ENCODE peak calls at places on chromosomes 16 and 17, in five cellular contexts. S, Y, X, J and Q are unnamed samples. For H3K27me3, the result is how much of the 10 kb centered on the place peaks cover.

GRCh38 chr16:78402797-78403196 is 303.3 kb downstream of the WWOX start:
- DNase-seq in S (no peak), X (no peak), J (no peak), Y (no peak), Q (no peak)

GRCh38 chr16:54774768-54775167 is 155.9 kb upstream of the IRX5 start:
- DNase-seq in X (no peak), J (no peak), S (no peak), Y (no peak), Q (no peak)

GRCh38 chr16:5736209-5736608 is 638.6 kb upstream of the EEF2KMT start:
- DNase-seq in X (no peak), S (no peak), Y (no peak), J (no peak), Q (no peak)

GRCh38 chr17:5950871-5951270 is 119.3 kb upstream of the WSCD1 start:
- DNase-seq in X (no peak), S (no peak), J (no peak), Y (no peak), Q (no peak)

GRCh38 chr17:10034719-10035475 is 129.8 kb upstream of the RCVRN start:
- DNase-seq in Y (no peak), J (no peak), S (no peak), X (no peak), Q (peak)

GRCh38 chr16:27189335-27189972 is 13.9 kb upstream of the KDM8 start:
- DNase-seq in S (no peak), Y (no peak), J (no peak), X (no peak), Q (no peak)

GRCh38 chr17:37483311-37484039 is 6.2 kb upstream of the DUSP14 start:
- DNase-seq in J (no peak), S (no peak), Y (peak), X (no peak), Q (no peak)

GRCh38 chr17:12040478-12040877 is 19.8 kb downstream of the MAP2K4 start:
- DNase-seq in S (no peak), Y (no peak), J (no peak), X (no peak), Q (no peak)

GRCh38 chr16:64736887-64737286 is 385.0 kb downstream of the CDH11 start:
- DNase-seq in S (no peak), J (no peak), X (no peak), Y (no peak), Q (no peak)

GRCh38 chr17:63275318-63275967 is 170.7 kb downstream of the CYB561 start:
- DNase-seq in J (no peak), X (no peak), Y (no peak), S (no peak), Q (no peak)

GRCh38 chr17:6422654-6423241 is 12.2 kb downstream of the AIPL1 start:
- DNase-seq in J (no peak), X (no peak), S (no peak), Y (no peak), Q (no peak)

GRCh38 chr17:28131592-28131991 is 89.1 kb downstream of the NLK start:
- DNase-seq in J (no peak), Y (no peak), S (no peak), X (no peak), Q (no peak)

GRCh38 chr17:46820592-46821450 is 2.3 kb upstream of the WNT3 start:
- DNase-seq in S (no peak), X (no peak), J (no peak), Y (no peak), Q (no peak)

GRCh38 chr17:46817901-46818209 is 637 bp downstream of the WNT3 start:
- DNase-seq in S (no peak), J (no peak), X (no peak), Y (no peak), Q (no peak)

GRCh38 chr17:46818319-46818928 is at the start of gene WNT3:
- DNase-seq in X (peak), Y (no peak), S (no peak), J (no peak), Q (peak)

GRCh38 chr17:46819906-46820351 is 1.4 kb upstream of the WNT3 start:
- DNase-seq in X (no peak), J (no peak), S (no peak), Y (no peak), Q (no peak)

DNA sequence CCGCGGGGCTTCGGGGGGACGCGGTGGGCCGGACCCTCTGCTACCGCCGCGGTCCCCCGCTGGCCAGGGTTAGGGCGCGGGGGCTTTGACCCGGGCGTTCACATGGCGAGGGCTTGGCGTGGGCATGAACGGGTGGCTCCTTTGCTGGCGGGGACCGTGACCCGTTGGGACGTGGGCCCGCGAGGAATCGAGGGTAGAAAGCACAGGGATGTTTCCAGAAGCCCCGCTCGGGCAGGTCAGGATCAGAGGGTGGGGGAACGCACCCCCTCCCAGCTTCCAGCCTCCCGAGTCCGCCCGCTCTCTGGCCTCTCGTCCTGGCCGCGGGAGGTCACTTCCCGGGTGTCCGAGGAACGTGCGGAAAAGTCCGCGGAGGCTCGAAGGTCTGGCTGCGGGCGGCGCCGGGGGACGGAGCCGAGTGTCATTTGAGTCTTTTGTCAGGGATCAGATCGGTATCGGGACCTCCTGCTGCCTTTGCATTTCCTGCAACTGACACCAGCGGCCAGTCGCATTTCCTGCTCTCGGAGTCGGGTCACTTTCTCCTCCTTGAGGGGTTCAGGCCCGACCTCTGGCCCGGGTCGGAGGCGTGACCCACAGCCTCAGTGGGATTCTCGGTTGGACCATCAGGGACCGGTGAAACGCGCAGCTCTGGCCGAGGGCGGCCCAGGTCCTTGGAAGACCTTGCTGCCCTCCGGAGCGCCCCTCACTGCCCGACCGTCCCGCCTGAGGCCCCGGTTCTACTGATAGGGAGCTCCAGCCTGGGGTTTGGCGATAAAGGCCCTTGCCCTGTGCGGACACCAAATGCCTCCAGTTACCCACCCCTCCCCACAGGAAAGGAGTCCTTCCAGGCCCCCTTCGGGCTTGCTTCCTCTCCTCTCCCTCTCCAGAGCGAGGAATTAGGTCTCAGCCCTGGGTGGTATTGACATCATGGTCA is 702 bp upstream of the WNT3 start:
- DNase-seq in X (no peak), Y (no peak), J (no peak), S (no peak), Q (no peak)
- H3K27me3 ChIP-seq in X (under half), Y (half or more), J (half or more), S (under half), Q (under half)

GRCh38 chr17:60089097-60089844 is 10.6 kb upstream of the HEATR6 start:
- DNase-seq in J (no peak), X (no peak), Y (no peak), S (no peak), Q (no peak)

GRCh38 chr17:60090412-60090811 is 11.7 kb upstream of the HEATR6 start:
- DNase-seq in X (no peak), J (no peak), S (no peak), Y (no peak), Q (no peak)

GRCh38 chr17:60091109-60091508 is 12.4 kb upstream of the HEATR6 start:
- DNase-seq in S (no peak), X (no peak), Y (no peak), J (no peak), Q (no peak)

GRCh38 chr17:60086822-60087591 is 8.3 kb upstream of the HEATR6 start:
- DNase-seq in J (no peak), Y (no peak), S (no peak), X (no peak), Q (no peak)

GRCh38 chr17:60087882-60088669 is 9.4 kb upstream of the HEATR6 start:
- DNase-seq in Y (no peak), J (no peak), X (no peak), S (no peak), Q (no peak)
- H3K4me3 ChIP-seq in Y (no peak), J (peak), X (no peak), S (no peak), Q (no peak)

DNA sequence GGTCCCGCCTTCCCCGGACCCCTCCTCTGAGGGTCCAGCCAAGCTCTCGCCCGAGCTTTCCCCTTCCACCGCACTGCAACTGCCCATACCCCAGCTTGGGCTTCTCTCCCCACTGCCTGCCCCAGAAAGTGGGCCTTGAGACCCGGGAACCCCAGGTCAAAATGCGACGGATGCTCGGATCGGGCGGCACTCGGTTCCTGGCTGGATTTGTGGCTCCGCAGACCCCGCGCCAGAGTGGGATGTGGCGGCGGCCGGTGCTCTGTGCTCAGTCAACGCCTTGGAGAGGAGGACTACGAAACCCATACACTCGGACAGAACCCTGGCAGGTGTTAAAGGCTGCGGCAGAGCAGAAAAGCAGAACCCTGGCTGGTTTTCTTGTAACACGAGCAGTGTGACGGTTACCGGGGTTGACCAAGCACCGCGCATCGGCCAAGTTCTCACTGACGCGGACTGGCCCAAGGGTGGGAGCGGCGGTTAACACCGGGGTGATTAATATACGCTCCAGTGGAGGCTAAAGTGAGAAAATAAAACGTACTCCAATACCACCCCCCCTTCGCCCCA is 885 bp upstream of the SLFN13 start:
- DNase-seq in J (no peak), S (no peak), X (peak), Y (peak), Q (peak)
- H3K27me3 ChIP-seq in J (under half), S (half or more), X (under half), Y (half or more), Q (under half)

DNA sequence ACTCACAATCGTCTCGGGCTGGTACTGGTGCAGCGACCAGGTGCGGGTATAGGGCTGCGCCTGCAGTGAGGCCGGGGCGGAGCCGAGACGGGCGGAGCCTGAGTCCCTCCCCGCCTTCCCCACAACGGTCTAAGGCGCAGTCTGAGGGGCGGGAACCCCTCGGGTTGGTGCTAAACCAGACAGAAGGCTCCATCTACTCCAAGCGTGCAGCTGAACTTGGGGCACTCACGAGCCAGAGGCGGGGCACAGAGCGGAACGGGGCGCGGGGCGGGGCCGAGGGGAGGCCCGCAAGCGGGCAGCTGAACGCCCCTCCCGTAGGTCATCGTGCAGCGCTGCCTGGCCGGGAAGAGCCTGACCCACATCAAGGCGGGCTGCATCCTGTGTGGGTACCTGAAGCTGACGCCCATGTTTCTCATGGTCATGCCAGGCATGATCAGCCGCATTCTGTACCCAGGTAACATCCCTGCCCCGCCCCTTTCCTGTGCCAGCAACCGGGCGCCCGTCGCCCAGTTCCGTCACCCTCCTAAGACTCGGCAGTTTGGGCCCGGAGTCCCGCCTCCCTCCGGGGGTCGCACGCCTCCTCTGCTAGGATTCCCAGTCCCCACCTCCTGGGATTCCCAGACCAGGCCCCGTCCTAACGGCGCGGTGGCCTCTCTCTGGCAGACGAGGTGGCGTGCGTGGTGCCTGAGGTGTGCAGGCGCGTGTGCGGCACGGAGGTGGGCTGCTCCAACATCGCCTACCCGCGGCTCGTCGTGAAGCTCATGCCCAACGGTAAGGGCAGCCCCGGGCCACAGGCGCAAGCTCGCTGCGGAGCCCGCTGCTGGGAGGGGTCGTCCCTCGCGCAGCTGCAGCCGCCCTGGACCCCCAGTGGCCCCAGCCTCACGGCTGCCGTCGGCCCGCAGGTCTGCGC is 5.1 kb downstream of the SLC5A2 start:
- DNase-seq in J (no peak), Y (no peak), S (no peak), X (peak), Q (peak)
- H3K4me3 ChIP-seq in J (peak), Y (peak), S (peak), X (peak), Q (peak)

GRCh38 chr17:76124582-76125390 is 16.3 kb downstream of the FOXJ1 start:
- DNase-seq in S (no peak), Y (no peak), X (no peak), J (no peak), Q (no peak)
- H3K27me3 ChIP-seq in S (under half), Y (under half), X (under half), J (under half), Q (under half)

GRCh38 chr17:31431098-31431794 is 39.8 kb downstream of the RAB11FIP4 start:
- DNase-seq in Y (no peak), S (no peak), J (no peak), X (no peak), Q (no peak)
- H3K4me3 ChIP-seq in Y (no peak), S (no peak), J (no peak), X (no peak), Q (no peak)

DNA sequence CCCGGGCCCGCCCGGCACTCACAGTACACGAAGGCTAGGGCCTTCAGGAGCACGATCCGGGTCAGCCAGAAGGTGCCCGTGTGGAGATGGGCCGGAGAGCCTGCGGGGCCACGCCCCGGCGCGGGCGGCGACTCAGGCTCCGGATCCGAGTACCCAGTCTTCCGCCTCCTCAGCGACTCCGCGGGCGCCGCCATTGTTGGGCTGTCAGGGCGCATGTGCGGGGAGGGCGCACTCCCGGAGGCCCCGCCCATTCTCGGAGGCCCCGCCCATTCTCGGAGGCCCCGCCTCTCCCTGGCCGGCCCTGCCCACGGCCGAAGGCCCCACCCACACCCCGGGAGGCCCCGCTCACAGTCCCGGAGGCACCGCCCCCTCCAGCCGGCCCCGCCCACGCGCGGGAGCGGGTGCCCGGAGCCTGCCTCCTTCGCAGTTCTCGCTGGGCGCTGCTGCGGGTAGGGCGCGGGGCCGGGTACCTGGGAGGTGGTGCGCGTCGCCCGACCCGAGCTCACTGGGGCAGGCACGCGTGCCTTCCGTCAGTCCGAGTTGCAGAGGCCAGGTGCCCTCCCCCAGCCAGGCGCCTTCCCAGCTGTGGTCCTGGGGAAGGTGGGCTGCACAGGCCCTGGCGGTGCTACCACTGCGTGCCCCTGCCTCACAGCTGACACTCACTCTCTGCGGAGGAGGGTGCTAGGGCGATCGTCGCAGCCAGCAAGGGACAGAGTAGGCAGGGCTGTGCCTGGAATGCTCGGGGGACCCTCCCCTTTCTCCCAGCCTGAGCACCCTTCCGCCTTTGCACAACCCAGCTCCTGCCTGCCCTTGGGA is at the start of gene LMF1:
- DNase-seq in J (peak), S (peak), X (peak), Y (peak), Q (peak)
- H3K27me3 ChIP-seq in J (under half), S (under half), X (under half), Y (under half), Q (under half)

DNA sequence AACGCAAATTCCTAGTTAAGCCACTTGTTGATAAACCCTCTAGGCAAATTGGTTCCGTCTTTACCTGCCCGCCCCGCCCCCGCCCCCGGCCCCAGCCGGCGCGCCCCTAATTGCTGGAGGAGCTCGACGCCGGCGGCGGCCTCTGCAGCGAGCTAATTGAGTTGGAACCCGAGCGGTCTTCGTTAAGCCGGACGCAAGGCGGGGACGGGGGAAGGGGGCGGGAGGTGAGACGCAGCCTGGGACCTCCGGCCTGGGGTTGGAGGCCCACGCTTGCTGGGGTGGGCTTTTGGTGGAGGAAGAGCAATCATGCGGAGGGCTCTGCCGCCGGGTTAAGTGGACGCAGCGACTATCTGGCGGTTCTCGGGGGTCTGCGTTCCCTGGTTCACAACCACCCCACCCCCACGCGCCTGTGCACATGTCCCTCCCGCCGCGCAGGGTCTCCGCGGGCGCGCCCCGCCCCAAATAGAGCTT is 12.7 kb upstream of the FOXF1 start:
- DNase-seq in J (no peak), Y (no peak), X (no peak), S (no peak), Q (no peak)
- H3K4me3 ChIP-seq in J (no peak), Y (no peak), X (no peak), S (no peak), Q (no peak)